ENCODE peak calls at places on chromosomes 6 and 20, in six cellular contexts. S, I, Y, Z, A and Q are unnamed samples. For H3K4me1, the result is how much of the 10 kb centered on the place peaks cover.

GRCh38 chr6:23851551-23851950 is 274.5 kb upstream of the NRSN1 start:
- DNase-seq in A (no peak), Y (no peak), I (no peak), Z (no peak), S (no peak), Q (no peak)

GRCh38 chr20:8361008-8361652 is 229.1 kb downstream of the PLCB1 start:
- DNase-seq in Z (no peak), Y (no peak), S (no peak), I (no peak), A (no peak), Q (no peak)

GRCh38 chr6:5302995-5303622 is 41.8 kb downstream of the FARS2 start:
- DNase-seq in A (peak), Z (peak), S (peak), Y (peak), I (peak), Q (no peak)

GRCh38 chr6:108565893-108566292 is 5.2 kb downstream of the FOXO3 start:
- DNase-seq in Z (no peak), A (no peak), S (no peak), I (peak), Y (peak), Q (peak)

GRCh38 chr6:164990901-164991300 is 318.5 kb downstream of the C6orf118 start:
- DNase-seq in I (no peak), S (no peak), A (no peak), Y (no peak), Z (no peak), Q (no peak)

GRCh38 chr6:16623029-16623653 is 138.1 kb downstream of the ATXN1 start:
- DNase-seq in I (no peak), Z (no peak), S (no peak), A (no peak), Y (no peak), Q (no peak)

GRCh38 chr20:1414982-1415381 is 22.1 kb upstream of the FKBP1A start:
- DNase-seq in Z (no peak), I (no peak), S (no peak), Y (no peak), A (no peak), Q (no peak)

GRCh38 chr6:170086639-170087420 is 204.0 kb downstream of the DLL1 start:
- DNase-seq in Y (peak), S (no peak), A (no peak), I (no peak), Z (peak), Q (peak)

GRCh38 chr6:110618591-110619267 is 142.3 kb upstream of the SLC22A16 start:
- DNase-seq in S (no peak), I (no peak), Z (no peak), Y (no peak), A (peak), Q (no peak)

GRCh38 chr6:109118955-109119354 is 23.6 kb downstream of the CEP57L1 start:
- DNase-seq in I (no peak), A (no peak), Y (no peak), Z (no peak), S (no peak), Q (no peak)

GRCh38 chr6:70413829-70414494 is 654 bp downstream of the FAM135A start:
- DNase-seq in Z (no peak), Y (no peak), S (peak), I (peak), A (peak), Q (no peak)

GRCh38 chr6:129641344-129641743 is 68.6 kb downstream of the ARHGAP18 start:
- DNase-seq in A (no peak), I (no peak), Z (no peak), Y (no peak), S (no peak), Q (no peak)

GRCh38 chr20:47222728-47223127 is 133.8 kb downstream of the ZMYND8 start:
- DNase-seq in I (no peak), S (no peak), A (no peak), Z (no peak), Y (no peak), Q (no peak)

GRCh38 chr20:21315138-21315537 is 12.0 kb downstream of the XRN2 start:
- DNase-seq in Y (no peak), S (no peak), I (no peak), Z (no peak), A (no peak), Q (no peak)

GRCh38 chr6:129500958-129501381 is 209.0 kb downstream of the ARHGAP18 start:
- DNase-seq in A (no peak), Y (no peak), I (no peak), S (no peak), Z (no peak), Q (no peak)

GRCh38 chr6:130046711-130047439 is 28.5 kb downstream of the L3MBTL3 start:
- DNase-seq in S (no peak), I (no peak), Y (no peak), Z (no peak), A (no peak), Q (no peak)

GRCh38 chr20:32456869-32457421 is 98.8 kb downstream of the ASXL1 start:
- DNase-seq in Y (no peak), S (no peak), A (peak), Z (no peak), I (peak), Q (no peak)

GRCh38 chr6:110255356-110255755 is 75.1 kb downstream of the CDC40 start:
- DNase-seq in Y (no peak), Z (no peak), I (no peak), A (peak), S (no peak), Q (no peak)

GRCh38 chr6:89239338-89239737 is 22.2 kb upstream of the GABRR1 start:
- DNase-seq in Z (no peak), Y (peak), S (peak), I (no peak), A (no peak), Q (no peak)

GRCh38 chr20:39129523-39129922 is 167.4 kb downstream of the DHX35 start:
- DNase-seq in A (no peak), Y (no peak), Z (no peak), I (no peak), S (no peak), Q (no peak)

GRCh38 chr20:8144282-8145245 is 12.5 kb downstream of the PLCB1 start:
- DNase-seq in Y (no peak), Z (no peak), I (no peak), A (no peak), S (no peak), Q (no peak)

GRCh38 chr6:163263196-163263595 is 151.3 kb upstream of the QKI start:
- DNase-seq in I (peak), Y (no peak), S (no peak), A (no peak), Z (no peak), Q (no peak)

GRCh38 chr6:93496548-93496947 is 77.2 kb upstream of the EPHA7 start:
- DNase-seq in A (no peak), Z (no peak), Y (no peak), S (no peak), I (no peak), Q (no peak)

GRCh38 chr20:347640-348484 is 951 bp downstream of the NRSN2 start:
- DNase-seq in I (peak), Y (peak), Z (no peak), A (peak), S (peak), Q (peak)

GRCh38 chr20:61814244-61814643 is 251.4 kb downstream of the TAF4 start:
- DNase-seq in A (no peak), Z (no peak), S (no peak), Y (no peak), I (peak), Q (no peak)

GRCh38 chr6:146111864-146112263 is 83.0 kb downstream of the GRM1 start:
- DNase-seq in I (no peak), Z (no peak), S (no peak), A (no peak), Y (no peak), Q (no peak)

GRCh38 chr6:36759177-36759757 is 61.6 kb downstream of the RAB44 start:
- DNase-seq in S (peak), Y (peak), I (peak), A (peak), Z (peak), Q (peak)

GRCh38 chr6:56520218-56520617 is 122.5 kb downstream of the DST start:
- DNase-seq in I (no peak), S (no peak), Z (no peak), A (no peak), Y (no peak), Q (no peak)

GRCh38 chr6:64250126-64250525 is 614.5 kb downstream of the PHF3 start:
- DNase-seq in Y (no peak), Z (no peak), A (no peak), S (no peak), I (no peak), Q (no peak)

GRCh38 chr6:145244712-145245111 is 490.6 kb downstream of the EPM2A start:
- DNase-seq in I (no peak), Z (no peak), Y (no peak), S (no peak), A (no peak), Q (no peak)

GRCh38 chr6:40350193-40350941 is 236.8 kb downstream of the LRFN2 start:
- DNase-seq in A (no peak), S (no peak), Y (no peak), Z (no peak), I (no peak), Q (peak)

GRCh38 chr20:59813126-59813947 is 120.1 kb downstream of the SYCP2 start:
- DNase-seq in A (no peak), I (no peak), Z (peak), Y (no peak), S (no peak), Q (no peak)

GRCh38 chr20:14830899-14831298 is 493.5 kb upstream of the FLRT3 start:
- DNase-seq in I (no peak), Y (no peak), S (no peak), Z (no peak), A (no peak), Q (no peak)

GRCh38 chr6:150412221-150412620 is 43.4 kb downstream of the IYD start:
- DNase-seq in A (no peak), S (no peak), Z (no peak), Y (no peak), I (no peak), Q (no peak)

GRCh38 chr6:150408842-150409241 is 40.0 kb downstream of the IYD start:
- DNase-seq in Z (no peak), Y (peak), I (no peak), S (no peak), A (no peak), Q (no peak)

GRCh38 chr6:150410906-150411305 is 42.1 kb downstream of the IYD start:
- DNase-seq in S (no peak), Y (no peak), Z (no peak), A (no peak), I (no peak), Q (no peak)

GRCh38 chr6:150410395-150410794 is 41.6 kb downstream of the IYD start:
- DNase-seq in A (no peak), S (no peak), I (no peak), Z (no peak), Y (no peak), Q (no peak)

DNA sequence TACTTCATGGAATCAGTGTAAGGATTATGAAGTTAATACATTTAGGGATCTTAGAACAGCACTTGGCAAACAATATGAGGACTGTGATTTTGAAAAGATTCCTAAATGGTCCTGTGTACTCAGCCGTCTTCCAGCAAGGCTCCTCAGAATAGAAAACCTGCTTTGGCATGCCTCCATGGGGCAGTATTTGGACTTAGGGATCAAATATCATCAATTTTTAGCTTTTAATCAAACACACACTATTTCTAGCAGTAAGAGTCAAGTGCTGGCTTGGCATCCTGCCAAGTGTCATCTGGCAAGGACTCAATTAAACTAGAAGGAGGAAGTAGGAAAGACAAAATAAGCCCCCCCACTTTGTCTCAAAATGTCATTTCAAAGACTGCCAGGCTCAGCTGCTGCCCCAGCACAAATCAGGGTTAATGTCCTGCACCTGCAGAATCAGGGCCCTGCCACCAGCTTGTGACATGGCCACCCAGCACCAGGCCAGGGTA is 40.8 kb downstream of the IYD start:
- DNase-seq in A (no peak), Y (peak), Z (no peak), S (no peak), I (peak), Q (peak)
- H3K4me1 ChIP-seq in A (under half), Y (under half), Z (under half), S (under half), I (under half), Q (under half)

DNA sequence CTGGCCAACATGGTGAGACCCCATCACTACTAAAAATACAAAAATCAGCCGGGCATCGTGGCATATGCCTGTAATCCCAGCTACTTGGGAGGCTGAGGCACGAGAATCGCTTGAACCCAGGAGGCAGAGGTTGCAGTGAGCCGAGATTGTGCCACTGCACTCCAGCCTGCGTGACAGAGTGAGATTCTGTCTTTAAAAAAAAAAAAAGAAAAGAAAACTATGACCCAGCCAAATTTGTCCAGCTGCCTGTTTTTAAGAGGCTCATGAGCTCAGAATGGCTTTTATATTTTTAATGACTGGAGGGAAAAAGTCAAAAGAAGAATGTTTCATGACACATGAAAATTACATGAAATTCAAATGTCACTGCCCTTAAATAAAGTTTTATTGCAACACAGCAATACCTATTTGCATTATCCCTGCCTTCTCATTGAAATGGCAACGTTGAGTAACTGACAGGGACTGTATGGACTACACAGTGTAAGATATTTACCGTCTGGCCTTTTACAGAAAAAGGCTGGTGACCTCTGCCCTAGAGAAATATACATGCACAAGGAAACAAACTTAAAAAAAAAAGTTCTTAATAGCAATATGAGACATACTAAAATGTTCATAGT is 11.3 kb downstream of the SENP6 start:
- DNase-seq in Y (no peak), S (no peak), I (no peak), A (no peak), Z (no peak), Q (no peak)
- H3K27ac ChIP-seq in Y (peak), S (no peak), I (peak), A (no peak), Z (no peak), Q (peak)

GRCh38 chr6:168785720-168786511 is 344.9 kb downstream of the SMOC2 start:
- DNase-seq in I (no peak), Z (no peak), Y (no peak), S (no peak), A (no peak), Q (no peak)
- H3K4me1 ChIP-seq in I (under half), Z (under half), Y (under half), S (under half), A (under half), Q (under half)

GRCh38 chr20:44596876-44597275 is 14.5 kb downstream of the PKIG start:
- DNase-seq in I (no peak), S (no peak), Y (no peak), Z (no peak), A (no peak), Q (no peak)
- H3K27ac ChIP-seq in I (peak), S (no peak), Y (peak), Z (no peak), A (no peak), Q (peak)

GRCh38 chr20:63212393-63212730 is 3.6 kb downstream of the YTHDF1 start:
- DNase-seq in A (no peak), S (no peak), I (no peak), Y (no peak), Z (no peak), Q (no peak)
- H3K4me1 ChIP-seq in A (under half), S (under half), I (under half), Y (under half), Z (half or more), Q (half or more)

GRCh38 chr6:34053721-34054120 is 92.2 kb downstream of the GRM4 start:
- DNase-seq in Y (peak), S (no peak), A (no peak), I (no peak), Z (no peak), Q (no peak)

GRCh38 chr6:34052918-34053608 is 92.8 kb downstream of the GRM4 start:
- DNase-seq in Y (no peak), I (no peak), A (no peak), S (no peak), Z (no peak), Q (no peak)

GRCh38 chr6:34056301-34056700 is 89.6 kb downstream of the GRM4 start:
- DNase-seq in S (no peak), I (peak), Z (no peak), Y (peak), A (peak), Q (peak)

GRCh38 chr6:34057191-34057590 is 88.7 kb downstream of the GRM4 start:
- DNase-seq in Y (no peak), S (no peak), I (no peak), Z (no peak), A (no peak), Q (no peak)

GRCh38 chr6:34055223-34055933 is 90.5 kb downstream of the GRM4 start:
- DNase-seq in S (peak), Y (peak), A (peak), I (peak), Z (peak), Q (no peak)
- H3K27ac ChIP-seq in S (no peak), Y (no peak), A (no peak), I (no peak), Z (no peak), Q (no peak)

GRCh38 chr6:73951186-73951585 is 255.2 kb downstream of the CD109 start:
- DNase-seq in S (no peak), Y (no peak), I (no peak), Z (no peak), A (no peak), Q (no peak)
- H3K4me1 ChIP-seq in S (under half), Y (under half), I (under half), Z (under half), A (under half), Q (under half)

GRCh38 chr6:159041181-159041580 is 3.6 kb downstream of the TAGAP start:
- DNase-seq in S (no peak), Z (no peak), I (no peak), A (no peak), Y (no peak), Q (no peak)
- H3K27ac ChIP-seq in S (peak), Z (peak), I (no peak), A (no peak), Y (no peak), Q (peak)

DNA sequence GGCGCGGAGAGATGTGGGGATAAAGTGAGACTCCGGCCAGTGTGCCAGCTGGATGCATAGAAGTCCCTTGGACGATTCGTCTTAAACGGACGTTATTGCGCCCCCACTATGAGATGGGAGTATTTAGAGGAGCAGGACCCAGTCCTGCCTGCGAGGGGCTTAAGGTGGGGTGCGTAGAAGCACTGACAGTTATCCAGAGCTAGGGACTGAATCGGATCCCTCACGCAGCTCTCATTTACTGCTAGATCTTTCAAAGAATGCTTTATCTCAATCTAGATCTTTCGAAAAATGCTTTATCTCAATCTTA is 648 bp downstream of the NT5E start:
- DNase-seq in A (peak), Y (no peak), I (no peak), Z (no peak), S (no peak), Q (no peak)
- H3K4me1 ChIP-seq in A (under half), Y (under half), I (under half), Z (under half), S (under half), Q (under half)